ENCODE peak calls at places on chromosomes 1 and 21, in four cellular contexts. N is HEK293T, O is K562, R is HepG2. Z is an unnamed sample.

GRCh38 chr1:29004813-29005212 is 90.4 kb downstream of the EPB41 start:
- DNase-seq in N (no peak), O (no peak), R (no peak), Z (no peak)

GRCh38 chr1:20684651-20685050 is 23.5 kb upstream of the DDOST start:
- DNase-seq in N (no peak), O (no peak), R (no peak), Z (no peak)

GRCh38 chr1:206925116-206925736 is 3.5 kb upstream of the FCMR start:
- DNase-seq in N (no peak), O (peak; percentile 81), R (peak; percentile 38), Z (peak; percentile 91)

GRCh38 chr1:246602194-246602593 is 35.9 kb downstream of the CNST start:
- DNase-seq in N (no peak), O (no peak), R (no peak), Z (no peak)

GRCh38 chr1:145782166-145783099 is 41.5 kb downstream of the RNF115 start:
- DNase-seq in N (no peak), O (no peak), R (peak; percentile 69), Z (no peak)

GRCh38 chr1:43936470-43937151 is 3.0 kb downstream of the ARTN start:
- DNase-seq in N (no peak), O (no peak), R (peak; percentile 48), Z (no peak)

GRCh38 chr1:247407180-247407616 is 8.8 kb upstream of the NLRP3 start:
- DNase-seq in N (no peak), O (no peak), R (no peak), Z (peak; percentile 85)

GRCh38 chr1:98101364-98101763 is 180.5 kb upstream of the DPYD start:
- DNase-seq in N (no peak), O (no peak), R (no peak), Z (no peak)

GRCh38 chr1:20634594-20635084 is 1.4 kb downstream of the PINK1 start:
- DNase-seq in N (peak; percentile 55), O (peak; percentile 49), R (peak; percentile 20), Z (no peak)

GRCh38 chr1:225700164-225700740 is 47.3 kb upstream of the ENAH start:
- DNase-seq in N (no peak), O (no peak), R (peak; percentile 100), Z (no peak)

GRCh38 chr1:196372896-196373536 is 235.2 kb downstream of the KCNT2 start:
- DNase-seq in N (peak; percentile 13), O (peak; percentile 36), R (peak; percentile 27), Z (no peak)

GRCh38 chr1:205230965-205231364 is 3.2 kb downstream of the TMCC2 start:
- DNase-seq in N (no peak), O (no peak), R (no peak), Z (no peak)

GRCh38 chr21:45336870-45337269 is 49.2 kb upstream of the POFUT2 start:
- DNase-seq in N (no peak), O (no peak), R (no peak), Z (no peak)

GRCh38 chr1:23644555-23644866 is 47.1 kb upstream of the RPL11 start:
- DNase-seq in N (no peak), O (no peak), R (no peak), Z (no peak)

GRCh38 chr1:43868741-43869067 is 64.9 kb upstream of the ARTN start:
- DNase-seq in N (no peak), O (no peak), R (no peak), Z (no peak)

GRCh38 chr21:41638201-41638790 is 128.6 kb downstream of the RIPK4 start:
- DNase-seq in N (no peak), O (no peak), R (no peak), Z (no peak)

GRCh38 chr21:18335651-18336050 is 67.9 kb downstream of the TMPRSS15 start:
- DNase-seq in N (no peak), O (no peak), R (no peak), Z (no peak)

GRCh38 chr1:110524311-110525249 is 5.6 kb upstream of the KCNA10 start:
- DNase-seq in N (peak; percentile 89), O (peak; percentile 70), R (peak; percentile 21), Z (no peak)

GRCh38 chr1:41399148-41399795 is 38.0 kb downstream of the FOXO6 start:
- DNase-seq in N (no peak), O (no peak), R (no peak), Z (no peak)

GRCh38 chr1:234598974-234599616 is 10.9 kb downstream of the IRF2BP2 start:
- DNase-seq in N (no peak), O (no peak), R (no peak), Z (no peak)

GRCh38 chr1:189939967-189940366 is 537.7 kb downstream of the BRINP3 start:
- DNase-seq in N (no peak), O (no peak), R (no peak), Z (no peak)

GRCh38 chr1:22044690-22045420 is 7.7 kb upstream of the CDC42 start:
- DNase-seq in N (no peak), O (peak; percentile 33), R (no peak), Z (no peak)
- TF ChIP-seq FOXK2 in N (no peak), O (no peak), R (no peak), Z (no peak)

GRCh38 chr1:235843458-235843857 is 23.2 kb downstream of the LYST start:
- DNase-seq in N (peak; percentile 50), O (peak; percentile 28), R (peak; percentile 44), Z (no peak)
- TF ChIP-seq FOXK2 in N (no peak), O (no peak), R (no peak), Z (no peak)

GRCh38 chr1:160222521-160222920 is 17.3 kb downstream of the PEA15 start:
- DNase-seq in N (no peak), O (no peak), R (no peak), Z (no peak)

GRCh38 chr1:160221089-160221488 is 15.9 kb downstream of the PEA15 start:
- DNase-seq in N (no peak), O (no peak), R (no peak), Z (no peak)

GRCh38 chr1:160217466-160218165 is 12.4 kb downstream of the PEA15 start:
- DNase-seq in N (no peak), O (no peak), R (peak; percentile 14), Z (no peak)

GRCh38 chr1:160219062-160219929 is 14.1 kb downstream of the PEA15 start:
- DNase-seq in N (peak; percentile 57), O (peak; percentile 28), R (peak; percentile 45), Z (no peak)

GRCh38 chr1:160220301-160220700 is 15.1 kb downstream of the PEA15 start:
- DNase-seq in N (no peak), O (no peak), R (no peak), Z (no peak)
- TF ChIP-seq FOXK2 in N (no peak), O (no peak), R (no peak), Z (no peak)

DNA sequence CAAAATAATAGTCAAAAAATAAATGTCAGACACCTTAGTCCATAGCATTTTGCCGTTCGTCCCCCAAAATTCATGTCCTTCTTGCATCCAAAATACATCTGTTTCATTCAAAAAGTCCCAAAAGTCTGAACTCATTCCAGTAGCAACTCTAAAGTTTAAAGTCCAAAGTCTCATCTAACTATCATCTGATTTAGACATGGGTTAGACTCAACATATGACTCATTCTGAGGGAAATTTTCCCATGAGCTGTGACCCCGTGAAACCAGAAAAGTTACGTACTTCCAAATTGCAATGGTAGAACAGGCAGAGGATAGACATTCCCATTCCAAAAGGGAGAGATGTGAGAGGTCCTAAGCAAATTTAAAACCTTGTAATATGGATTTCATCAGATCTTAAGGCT is 48.6 kb upstream of the CACHD1 start:
- DNase-seq in N (no peak), O (no peak), R (no peak), Z (no peak)
- TF ChIP-seq FOXK2 in N (no peak), O (no peak), R (no peak), Z (no peak)

GRCh38 chr1:16718908-16719533 is 21.3 kb upstream of the RNU1-4 start:
- DNase-seq in N (peak; percentile 3), O (peak; percentile 5), R (no peak), Z (no peak)
- TF ChIP-seq FOXK2 in N (no peak), O (no peak), R (no peak), Z (no peak)

DNA sequence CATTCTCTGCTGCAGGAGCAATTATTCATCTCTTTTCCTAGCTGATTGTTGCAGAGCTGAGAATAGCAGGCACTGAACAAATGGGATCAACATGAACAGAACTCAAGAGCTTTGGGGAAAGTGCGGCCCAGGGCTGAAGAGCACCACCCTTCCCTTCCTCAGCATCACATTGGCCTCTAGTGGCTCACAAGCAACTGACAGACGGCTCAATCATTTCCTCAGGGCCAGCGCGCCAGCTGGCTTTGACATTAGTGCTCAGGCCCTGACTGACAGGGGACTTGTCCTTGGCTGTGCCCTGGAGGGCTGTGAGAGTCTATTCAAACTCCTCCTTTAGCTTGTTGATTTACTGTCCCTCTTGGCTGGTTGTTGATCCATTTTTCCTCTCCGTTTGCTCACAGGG is 295.4 kb downstream of the HLX start:
- DNase-seq in N (peak; percentile 21), O (peak; percentile 17), R (no peak), Z (no peak)
- TF ChIP-seq FOXK2 in N (no peak), O (no peak), R (no peak), Z (no peak)

GRCh38 chr1:79353224-79353623 is 346.7 kb upstream of the ADGRL4 start:
- DNase-seq in N (peak; percentile 51), O (peak; percentile 0), R (peak; percentile 2), Z (no peak)
- TF ChIP-seq FOXK2 in N (no peak), O (no peak), R (no peak), Z (no peak)

Z was measured in GM12878.